ENCODE peak calls at places on chromosomes 16 and 17, in five cellular contexts. One of them, this sample, is unnamed.

GRCh38 chr16:69535123-69536050 is 30.4 kb upstream of the NFAT5 start:
- DNase-seq in GF-D8: no peak
- DNase-seq in stimulated activated CD4-positive, alpha-beta T cell treated with anti-CD3 and anti-CD28 coated beads, Interleukin-1b, Interleukin-23, amount 100 ng/mL, for 1 hour: no peak
- DNase-seq in NCI-H1694 treated with DMSO at 0.1 percent for 48 hours: no peak
- DNase-seq in NCI-H1092 treated with DMSO at 0.1 percent for 48 hours: no peak
- DNase-seq in this sample: no peak

GRCh38 chr17:50953831-50954601 is 87.9 kb upstream of the TOB1 start:
- DNase-seq in GF-D8: no peak
- DNase-seq in stimulated activated CD4-positive, alpha-beta T cell treated with anti-CD3 and anti-CD28 coated beads, Interleukin-1b, Interleukin-23, amount 100 ng/mL, for 1 hour: no peak
- DNase-seq in NCI-H1694 treated with DMSO at 0.1 percent for 48 hours: peak
- DNase-seq in NCI-H1092 treated with DMSO at 0.1 percent for 48 hours: no peak
- DNase-seq in this sample: peak

GRCh38 chr16:31268891-31269290 is 9.1 kb downstream of the ITGAM start:
- DNase-seq in GF-D8: no peak
- DNase-seq in stimulated activated CD4-positive, alpha-beta T cell treated with anti-CD3 and anti-CD28 coated beads, Interleukin-1b, Interleukin-23, amount 100 ng/mL, for 1 hour: no peak
- DNase-seq in NCI-H1694 treated with DMSO at 0.1 percent for 48 hours: no peak
- DNase-seq in NCI-H1092 treated with DMSO at 0.1 percent for 48 hours: no peak
- DNase-seq in this sample: no peak

GRCh38 chr16:20675488-20676267 is 21.8 kb downstream of the ACSM1 start:
- DNase-seq in GF-D8: peak
- DNase-seq in stimulated activated CD4-positive, alpha-beta T cell treated with anti-CD3 and anti-CD28 coated beads, Interleukin-1b, Interleukin-23, amount 100 ng/mL, for 1 hour: no peak
- DNase-seq in NCI-H1694 treated with DMSO at 0.1 percent for 48 hours: no peak
- DNase-seq in NCI-H1092 treated with DMSO at 0.1 percent for 48 hours: peak
- DNase-seq in this sample: peak

GRCh38 chr16:69073181-69073669 is 32.2 kb upstream of the HAS3 start:
- DNase-seq in GF-D8: no peak
- DNase-seq in stimulated activated CD4-positive, alpha-beta T cell treated with anti-CD3 and anti-CD28 coated beads, Interleukin-1b, Interleukin-23, amount 100 ng/mL, for 1 hour: no peak
- DNase-seq in NCI-H1694 treated with DMSO at 0.1 percent for 48 hours: no peak
- DNase-seq in NCI-H1092 treated with DMSO at 0.1 percent for 48 hours: no peak
- DNase-seq in this sample: no peak

GRCh38 chr17:57604771-57605733 is 140.0 kb downstream of the CCDC182 start:
- DNase-seq in GF-D8: peak
- DNase-seq in stimulated activated CD4-positive, alpha-beta T cell treated with anti-CD3 and anti-CD28 coated beads, Interleukin-1b, Interleukin-23, amount 100 ng/mL, for 1 hour: no peak
- DNase-seq in NCI-H1694 treated with DMSO at 0.1 percent for 48 hours: peak
- DNase-seq in NCI-H1092 treated with DMSO at 0.1 percent for 48 hours: peak
- DNase-seq in this sample: peak

GRCh38 chr17:69144621-69145255 is 3.0 kb upstream of the ABCA6 start:
- DNase-seq in GF-D8: no peak
- DNase-seq in stimulated activated CD4-positive, alpha-beta T cell treated with anti-CD3 and anti-CD28 coated beads, Interleukin-1b, Interleukin-23, amount 100 ng/mL, for 1 hour: no peak
- DNase-seq in NCI-H1694 treated with DMSO at 0.1 percent for 48 hours: no peak
- DNase-seq in NCI-H1092 treated with DMSO at 0.1 percent for 48 hours: no peak
- DNase-seq in this sample: no peak

GRCh38 chr16:81514568-81515258 is 70.1 kb downstream of the CMIP start:
- DNase-seq in GF-D8: no peak
- DNase-seq in stimulated activated CD4-positive, alpha-beta T cell treated with anti-CD3 and anti-CD28 coated beads, Interleukin-1b, Interleukin-23, amount 100 ng/mL, for 1 hour: no peak
- DNase-seq in NCI-H1694 treated with DMSO at 0.1 percent for 48 hours: no peak
- DNase-seq in NCI-H1092 treated with DMSO at 0.1 percent for 48 hours: no peak
- DNase-seq in this sample: no peak

GRCh38 chr17:45902892-45903346 is 8.6 kb downstream of the MAPT start:
- DNase-seq in GF-D8: no peak
- DNase-seq in stimulated activated CD4-positive, alpha-beta T cell treated with anti-CD3 and anti-CD28 coated beads, Interleukin-1b, Interleukin-23, amount 100 ng/mL, for 1 hour: no peak
- DNase-seq in NCI-H1694 treated with DMSO at 0.1 percent for 48 hours: no peak
- DNase-seq in NCI-H1092 treated with DMSO at 0.1 percent for 48 hours: peak
- DNase-seq in this sample: peak

GRCh38 chr16:10338426-10338825 is 47.4 kb upstream of the ATF7IP2 start:
- DNase-seq in GF-D8: no peak
- DNase-seq in stimulated activated CD4-positive, alpha-beta T cell treated with anti-CD3 and anti-CD28 coated beads, Interleukin-1b, Interleukin-23, amount 100 ng/mL, for 1 hour: no peak
- DNase-seq in NCI-H1694 treated with DMSO at 0.1 percent for 48 hours: no peak
- DNase-seq in NCI-H1092 treated with DMSO at 0.1 percent for 48 hours: no peak
- DNase-seq in this sample: no peak

GRCh38 chr16:22386976-22387375 is 12.6 kb upstream of the CDR2 start:
- DNase-seq in GF-D8: no peak
- DNase-seq in stimulated activated CD4-positive, alpha-beta T cell treated with anti-CD3 and anti-CD28 coated beads, Interleukin-1b, Interleukin-23, amount 100 ng/mL, for 1 hour: no peak
- DNase-seq in NCI-H1694 treated with DMSO at 0.1 percent for 48 hours: no peak
- DNase-seq in NCI-H1092 treated with DMSO at 0.1 percent for 48 hours: no peak
- DNase-seq in this sample: no peak

GRCh38 chr17:77602883-77603640 is 355.4 kb upstream of the TNRC6C start:
- DNase-seq in GF-D8: no peak
- DNase-seq in stimulated activated CD4-positive, alpha-beta T cell treated with anti-CD3 and anti-CD28 coated beads, Interleukin-1b, Interleukin-23, amount 100 ng/mL, for 1 hour: no peak
- DNase-seq in NCI-H1694 treated with DMSO at 0.1 percent for 48 hours: no peak
- DNase-seq in NCI-H1092 treated with DMSO at 0.1 percent for 48 hours: no peak
- DNase-seq in this sample: no peak

GRCh38 chr16:49700222-49700927 is 155.5 kb downstream of the ZNF423 start:
- DNase-seq in GF-D8: no peak
- DNase-seq in stimulated activated CD4-positive, alpha-beta T cell treated with anti-CD3 and anti-CD28 coated beads, Interleukin-1b, Interleukin-23, amount 100 ng/mL, for 1 hour: no peak
- DNase-seq in NCI-H1694 treated with DMSO at 0.1 percent for 48 hours: peak
- DNase-seq in NCI-H1092 treated with DMSO at 0.1 percent for 48 hours: no peak
- DNase-seq in this sample: no peak